ENCODE peak calls at places on chromosomes 2 and 18, in nine cellular contexts. T, Q, K, W, U, G, Y, I and B are unnamed samples.

GRCh38 chr2:116915673-116916072 is 898.8 kb upstream of the DDX18 start:
- DNase-seq in I (no peak), Q (no peak), W (no peak), K (no peak), T (no peak), Y (no peak), U (no peak), G (no peak), B (no peak)

GRCh38 chr2:215609089-215610032 is 173.5 kb upstream of the FN1 start:
- DNase-seq in G (no peak), K (no peak), W (no peak), T (peak), I (no peak), Y (no peak), Q (no peak), U (no peak), B (no peak)

GRCh38 chr2:8115966-8116365 is 565.9 kb upstream of the ID2 start:
- DNase-seq in W (no peak), I (no peak), T (no peak), K (no peak), G (peak), U (no peak), Y (no peak), Q (no peak), B (no peak)

GRCh38 chr2:45184606-45185005 is 175.4 kb upstream of the SIX2 start:
- DNase-seq in U (no peak), Y (no peak), K (no peak), I (no peak), T (no peak), G (peak), W (no peak), Q (no peak), B (no peak)

GRCh38 chr2:132448771-132449170 is 32.2 kb downstream of the GPR39 start:
- DNase-seq in I (no peak), W (no peak), U (no peak), Q (peak), G (peak), Y (peak), K (no peak), T (peak), B (no peak)

GRCh38 chr2:67825476-67825875 is 237.3 kb downstream of the C1D start:
- DNase-seq in I (no peak), Y (no peak), U (no peak), Q (no peak), T (no peak), W (no peak), K (no peak), G (peak), B (no peak)

GRCh38 chr18:11407900-11408299 is 201.5 kb upstream of the SLC35G4 start:
- DNase-seq in Y (no peak), K (no peak), I (no peak), U (no peak), W (no peak), G (peak), Q (no peak), T (no peak), B (no peak)

GRCh38 chr18:22230403-22231042 is 61.1 kb downstream of the GATA6 start:
- DNase-seq in Q (no peak), T (peak), Y (no peak), W (no peak), U (no peak), K (no peak), I (no peak), G (peak), B (no peak)

GRCh38 chr18:22657619-22658018 is 239.9 kb upstream of the CTAGE1 start:
- DNase-seq in Q (no peak), G (no peak), U (no peak), I (no peak), Y (no peak), K (no peak), T (no peak), W (no peak), B (no peak)

GRCh38 chr2:190084704-190085103 is 22.2 kb upstream of the MSTN start:
- DNase-seq in T (no peak), Y (no peak), U (no peak), I (no peak), W (no peak), G (no peak), Q (no peak), K (no peak), B (no peak)
- TF ChIP-seq CTCF in T (no peak), Y (no peak), U (no peak), I (no peak), W (no peak), G (no peak), Q (no peak), K (no peak), B (peak)

DNA sequence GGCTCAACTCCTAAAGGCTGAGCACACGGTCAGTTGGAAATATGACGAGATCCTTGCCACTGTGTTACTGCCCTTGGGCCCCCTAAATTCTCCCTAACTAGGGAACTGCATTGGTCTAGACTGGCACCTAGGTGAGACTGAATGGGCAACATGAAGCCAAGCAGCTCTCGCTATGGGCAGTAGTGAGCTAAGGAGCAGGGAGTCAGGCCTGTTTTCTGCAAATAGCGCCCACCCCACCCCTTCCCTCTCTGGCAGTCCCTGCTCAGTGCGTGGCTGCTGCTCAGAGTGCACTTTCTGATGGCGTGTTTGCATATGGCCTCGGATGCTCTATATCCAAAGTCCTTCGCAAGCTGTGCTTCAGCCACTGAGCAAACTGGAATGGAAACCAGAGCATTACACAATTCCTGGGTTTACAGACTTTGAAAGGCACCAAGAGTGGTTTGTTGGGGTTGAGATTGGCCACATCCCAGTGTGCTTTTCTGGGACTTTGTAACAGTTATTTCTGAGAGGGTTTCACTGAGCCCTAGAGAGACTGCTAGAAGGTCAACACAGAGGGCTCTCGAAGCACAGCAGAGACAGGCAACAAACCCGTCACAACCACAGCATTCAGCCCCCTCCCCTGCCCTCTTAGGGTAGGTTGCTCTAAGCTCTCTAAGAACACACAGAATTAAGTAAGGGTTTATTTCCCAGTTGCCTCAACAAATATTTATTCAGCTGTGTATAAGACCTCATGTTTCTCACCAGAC is 419.9 kb downstream of the STK39 start:
- DNase-seq in Q (no peak), W (no peak), K (peak), G (no peak), I (no peak), Y (no peak), U (no peak), T (no peak), B (no peak)
- TF ChIP-seq CTCF in Q (no peak), W (no peak), K (no peak), G (no peak), I (no peak), Y (no peak), U (no peak), T (no peak), B (no peak)

GRCh38 chr2:48948400-48949110 is 193.0 kb upstream of the LHCGR start:
- DNase-seq in G (no peak), U (no peak), Y (no peak), W (no peak), Q (peak), I (no peak), K (no peak), T (no peak), B (no peak)

GRCh38 chr2:48941908-48942307 is 186.4 kb upstream of the LHCGR start:
- DNase-seq in W (no peak), Y (no peak), Q (no peak), I (no peak), K (no peak), U (no peak), G (no peak), T (no peak), B (no peak)

GRCh38 chr2:48943436-48943835 is 187.9 kb upstream of the LHCGR start:
- DNase-seq in Y (no peak), W (no peak), Q (no peak), T (no peak), G (peak), I (no peak), K (no peak), U (no peak), B (no peak)

GRCh38 chr2:48944961-48945360 is 189.4 kb upstream of the LHCGR start:
- DNase-seq in W (no peak), G (no peak), Q (no peak), I (no peak), K (no peak), T (no peak), Y (no peak), U (no peak), B (no peak)

DNA sequence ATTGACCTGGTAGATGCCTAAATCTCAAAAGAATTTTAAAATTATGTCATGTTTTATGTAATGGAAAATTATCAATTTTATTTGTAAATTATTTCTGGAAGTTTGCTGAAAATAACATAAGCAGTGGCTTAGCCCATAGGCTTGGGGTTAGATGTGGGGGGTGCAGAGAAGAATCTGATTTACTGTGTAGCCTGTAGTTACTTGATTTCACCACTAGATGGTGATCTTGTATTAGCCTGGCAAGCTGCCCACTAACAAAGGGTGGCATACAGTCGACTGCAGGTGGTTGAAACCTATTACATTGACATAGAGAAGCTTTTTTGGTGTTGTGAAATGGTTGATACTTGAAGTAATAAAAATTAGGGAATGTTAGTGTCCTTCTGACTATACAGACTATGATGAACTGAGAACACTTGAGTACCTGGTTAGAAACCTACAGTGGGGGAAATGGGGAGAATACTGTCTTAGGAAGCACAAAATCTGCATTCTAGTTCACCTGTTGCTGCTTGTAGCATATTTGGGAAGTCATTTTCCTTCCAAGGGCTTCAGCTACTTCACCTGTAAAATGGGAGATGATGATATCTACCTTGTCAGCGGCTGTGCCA is 191.0 kb upstream of the LHCGR start:
- DNase-seq in Q (peak), K (no peak), G (peak), U (peak), T (peak), Y (no peak), W (peak), I (no peak), B (no peak)
- TF ChIP-seq CTCF in Q (peak), K (peak), G (peak), U (peak), T (peak), Y (peak), W (peak), I (peak), B (peak)

GRCh38 chr18:23776306-23776705 is 87.1 kb downstream of the LAMA3 start:
- DNase-seq in Q (no peak), K (no peak), W (no peak), G (no peak), U (no peak), Y (no peak), T (no peak), I (no peak), B (no peak)

GRCh38 chr18:23784811-23785245 is 95.6 kb downstream of the LAMA3 start:
- DNase-seq in U (no peak), K (no peak), W (no peak), Q (no peak), I (peak), G (peak), T (no peak), Y (no peak), B (no peak)

GRCh38 chr18:23779696-23780303 is 90.5 kb downstream of the LAMA3 start:
- DNase-seq in K (no peak), I (no peak), T (peak), G (no peak), Y (no peak), U (no peak), Q (peak), W (no peak), B (no peak)

GRCh38 chr18:23778828-23779227 is 89.6 kb downstream of the LAMA3 start:
- DNase-seq in K (no peak), Q (no peak), Y (no peak), W (no peak), I (no peak), T (no peak), G (no peak), U (no peak), B (no peak)
- TF ChIP-seq CTCF in K (no peak), Q (no peak), Y (no peak), W (no peak), I (no peak), T (no peak), G (no peak), U (no peak), B (no peak)

DNA sequence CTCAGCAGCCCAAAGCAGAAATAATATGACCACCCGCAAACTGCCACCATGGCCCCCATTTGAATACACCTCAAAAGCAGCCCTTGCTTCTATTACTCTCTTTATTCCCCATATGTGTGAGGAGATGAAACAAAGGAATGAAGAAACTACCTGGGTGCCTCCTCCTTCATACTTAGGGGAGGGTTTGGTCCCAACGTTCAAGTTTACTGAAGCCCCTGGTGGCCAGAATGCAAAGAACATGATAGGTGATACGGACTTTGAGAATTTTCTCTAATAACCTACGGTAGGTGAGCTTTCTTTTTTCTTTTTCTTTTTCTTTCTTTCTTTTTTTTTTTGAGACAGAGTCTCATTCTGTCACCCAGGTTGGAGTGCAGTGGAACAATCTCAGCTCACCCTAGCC is 110.3 kb upstream of the FBXO11 start:
- DNase-seq in K (no peak), G (no peak), W (no peak), Q (no peak), I (no peak), T (peak), U (no peak), Y (no peak), B (no peak)
- TF ChIP-seq CTCF in K (no peak), G (no peak), W (no peak), Q (peak), I (peak), T (peak), U (no peak), Y (peak), B (peak)

GRCh38 chr2:19035238-19035637 is 323.2 kb downstream of the OSR1 start:
- DNase-seq in Q (no peak), K (no peak), Y (no peak), I (no peak), W (no peak), T (no peak), G (peak), U (no peak), B (no peak)

GRCh38 chr2:19029655-19030054 is 328.8 kb downstream of the OSR1 start:
- DNase-seq in U (no peak), Q (no peak), W (no peak), T (no peak), I (no peak), Y (no peak), K (no peak), G (no peak), B (no peak)

GRCh38 chr2:19028617-19029016 is 329.8 kb downstream of the OSR1 start:
- DNase-seq in G (no peak), U (no peak), I (no peak), T (no peak), Q (no peak), W (no peak), K (no peak), Y (no peak), B (no peak)

GRCh38 chr2:19033240-19033639 is 325.2 kb downstream of the OSR1 start:
- DNase-seq in T (no peak), U (no peak), W (no peak), I (no peak), G (no peak), Y (no peak), Q (peak), K (no peak), B (no peak)

DNA sequence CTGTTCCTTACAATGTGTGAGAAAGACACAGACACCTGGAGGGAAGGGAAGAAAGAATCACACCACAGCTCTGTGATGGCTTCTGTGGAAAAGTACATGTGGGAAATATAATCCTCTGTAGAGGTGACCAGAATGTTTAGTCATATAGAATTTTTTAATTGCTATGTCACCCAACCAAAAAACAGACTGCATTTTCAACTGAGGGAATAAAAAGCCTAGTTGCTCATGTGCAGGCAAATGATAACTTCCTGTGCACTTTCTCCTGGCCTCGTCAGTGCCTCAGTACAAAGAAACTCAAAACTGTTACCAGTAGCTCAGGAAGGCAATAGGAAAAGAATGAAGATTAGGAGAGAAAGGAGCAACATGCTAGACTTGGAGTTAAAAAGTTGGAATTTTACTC is 326.8 kb downstream of the OSR1 start:
- DNase-seq in K (no peak), G (no peak), Y (no peak), W (no peak), U (no peak), T (no peak), Q (no peak), I (no peak), B (no peak)
- TF ChIP-seq CTCF in K (no peak), G (no peak), Y (no peak), W (no peak), U (no peak), T (no peak), Q (no peak), I (no peak), B (no peak)